ENCODE peak calls at places on chromosome 1, in six cellular contexts. O, N, Y, P, W and G are unnamed samples.

GRCh38 chr1:113109908-113110554 is 37.0 kb downstream of the LRIG2 start:
- DNase-seq in P (peak), O (no peak), N (peak), W (no peak), Y (peak), G (peak)

GRCh38 chr1:153404086-153404635 is 12.2 kb upstream of the S100A7A start:
- DNase-seq in N (no peak), O (no peak), P (no peak), W (no peak), Y (no peak), G (no peak)

GRCh38 chr1:201354151-201354900 is 23.2 kb downstream of the TNNT2 start:
- DNase-seq in N (no peak), O (no peak), Y (no peak), P (no peak), W (no peak), G (no peak)

GRCh38 chr1:53590581-53591515 is 131.6 kb downstream of the DMRTB1 start:
- DNase-seq in N (peak), W (no peak), O (no peak), P (no peak), Y (peak), G (peak)

GRCh38 chr1:25673962-25674928 is 57.7 kb downstream of the MAN1C1 start:
- DNase-seq in P (no peak), W (no peak), N (no peak), O (no peak), Y (no peak), G (no peak)

GRCh38 chr1:226476657-226477319 is 68.9 kb upstream of the PARP1 start:
- DNase-seq in O (no peak), Y (no peak), W (no peak), N (peak), P (peak), G (no peak)

GRCh38 chr1:170097449-170097948 is 23.0 kb upstream of the KIFAP3 start:
- DNase-seq in W (no peak), N (no peak), P (no peak), O (no peak), Y (no peak), G (no peak)

GRCh38 chr1:153922076-153922837 is 515 bp downstream of the GATAD2B start:
- DNase-seq in N (peak), Y (peak), W (peak), O (peak), P (no peak), G (no peak)

GRCh38 chr1:39733161-39733560 is 5.5 kb upstream of the PPIE start:
- DNase-seq in P (no peak), O (no peak), W (no peak), N (peak), Y (no peak), G (no peak)

GRCh38 chr1:118158918-118159317 is 26.1 kb downstream of the SPAG17 start:
- DNase-seq in N (peak), Y (no peak), P (peak), W (no peak), O (no peak), G (peak)

GRCh38 chr1:57340361-57341192 is 83.3 kb downstream of the DAB1 start:
- DNase-seq in P (no peak), O (no peak), W (no peak), N (no peak), Y (no peak), G (no peak)